ENCODE peak calls at places on chromosomes 2 and 18, in four cellular contexts. One of them, this sample, is unnamed.

GRCh38 chr2:11499081-11499743 is 33.3 kb upstream of the E2F6 start:
- DNase-seq in NCI-H524: no peak
- DNase-seq in amygdala: peak
- DNase-seq in cardiac fibroblast: no peak
- DNase-seq in this sample: no peak

GRCh38 chr18:55421612-55422381 is 166.2 kb downstream of the TCF4 start:
- DNase-seq in NCI-H524: peak
- DNase-seq in cardiac fibroblast: peak
- DNase-seq in amygdala: no peak
- DNase-seq in this sample: no peak

GRCh38 chr2:65991864-65992554 is 442.9 kb upstream of the MEIS1 start:
- DNase-seq in cardiac fibroblast: no peak
- DNase-seq in amygdala: no peak
- DNase-seq in NCI-H524: peak
- DNase-seq in this sample: no peak

GRCh38 chr2:216142540-216142939 is 33.4 kb downstream of the XRCC5 start:
- DNase-seq in amygdala: no peak
- DNase-seq in NCI-H524: no peak
- DNase-seq in cardiac fibroblast: peak
- DNase-seq in this sample: peak

GRCh38 chr2:157840568-157841156 is 35.5 kb downstream of the ACVR1 start:
- DNase-seq in NCI-H524: no peak
- DNase-seq in amygdala: peak
- DNase-seq in cardiac fibroblast: peak
- DNase-seq in this sample: no peak

GRCh38 chr2:169693344-169693743 is 861 bp downstream of the CFAP210 start:
- DNase-seq in NCI-H524: peak
- DNase-seq in cardiac fibroblast: no peak
- DNase-seq in amygdala: no peak
- DNase-seq in this sample: no peak

GRCh38 chr2:3578987-3579386 is 3.9 kb downstream of the RPS7 start:
- DNase-seq in cardiac fibroblast: no peak
- DNase-seq in amygdala: no peak
- DNase-seq in NCI-H524: no peak
- DNase-seq in this sample: no peak

GRCh38 chr2:160207271-160207670 is 7.2 kb upstream of the ITGB6 start:
- DNase-seq in amygdala: no peak
- DNase-seq in NCI-H524: no peak
- DNase-seq in cardiac fibroblast: no peak
- DNase-seq in this sample: no peak

GRCh38 chr2:15170068-15170775 is 390.9 kb downstream of the NBAS start:
- DNase-seq in amygdala: no peak
- DNase-seq in cardiac fibroblast: no peak
- DNase-seq in NCI-H524: no peak
- DNase-seq in this sample: no peak

GRCh38 chr18:69957071-69957620 is 9.5 kb upstream of the CD226 start:
- DNase-seq in NCI-H524: no peak
- DNase-seq in amygdala: no peak
- DNase-seq in cardiac fibroblast: no peak
- DNase-seq in this sample: no peak

GRCh38 chr2:223644116-223644515 is 42.0 kb upstream of the SCG2 start:
- DNase-seq in cardiac fibroblast: no peak
- DNase-seq in amygdala: no peak
- DNase-seq in NCI-H524: peak
- DNase-seq in this sample: no peak

GRCh38 chr2:196431957-196432356 is 207.6 kb upstream of the CCDC150 start:
- DNase-seq in cardiac fibroblast: peak
- DNase-seq in amygdala: no peak
- DNase-seq in NCI-H524: peak
- DNase-seq in this sample: no peak

GRCh38 chr2:15809504-15809903 is 130.8 kb upstream of the MYCN start:
- DNase-seq in amygdala: no peak
- DNase-seq in cardiac fibroblast: no peak
- DNase-seq in NCI-H524: no peak
- DNase-seq in this sample: no peak

GRCh38 chr2:23385351-23385747 is 370 bp downstream of the KLHL29 start:
- DNase-seq in amygdala: no peak
- DNase-seq in cardiac fibroblast: peak
- DNase-seq in NCI-H524: peak
- DNase-seq in this sample: no peak

GRCh38 chr2:30303094-30303493 is 71.8 kb downstream of the LBH start:
- DNase-seq in amygdala: no peak
- DNase-seq in cardiac fibroblast: no peak
- DNase-seq in NCI-H524: no peak
- DNase-seq in this sample: no peak

GRCh38 chr2:238864207-238865014 is 16.5 kb downstream of the TWIST2 start:
- DNase-seq in amygdala: no peak
- DNase-seq in NCI-H524: no peak
- DNase-seq in cardiac fibroblast: peak
- DNase-seq in this sample: peak

GRCh38 chr2:169015943-169016342 is 15.2 kb downstream of the ABCB11 start:
- DNase-seq in NCI-H524: no peak
- DNase-seq in amygdala: no peak
- DNase-seq in cardiac fibroblast: no peak
- DNase-seq in this sample: no peak

GRCh38 chr2:237555560-237555959 is 10.8 kb upstream of the PRLH start:
- DNase-seq in NCI-H524: no peak
- DNase-seq in amygdala: no peak
- DNase-seq in cardiac fibroblast: no peak
- DNase-seq in this sample: no peak

GRCh38 chr2:36357506-36358316 is 2.1 kb downstream of the CRIM1 start:
- DNase-seq in NCI-H524: peak
- DNase-seq in amygdala: peak
- DNase-seq in cardiac fibroblast: peak
- DNase-seq in this sample: peak

GRCh38 chr18:48222118-48222517 is 187.1 kb downstream of the ZBTB7C start:
- DNase-seq in cardiac fibroblast: peak
- DNase-seq in amygdala: no peak
- DNase-seq in NCI-H524: peak
- DNase-seq in this sample: no peak

GRCh38 chr2:98298685-98299180 is 47.5 kb upstream of the CNGA3 start:
- DNase-seq in cardiac fibroblast: no peak
- DNase-seq in amygdala: no peak
- DNase-seq in NCI-H524: no peak
- DNase-seq in this sample: no peak

GRCh38 chr2:237440819-237441281 is 26.9 kb upstream of the COL6A3 start:
- DNase-seq in cardiac fibroblast: peak
- DNase-seq in NCI-H524: no peak
- DNase-seq in amygdala: no peak
- DNase-seq in this sample: no peak

GRCh38 chr2:108858894-108859293 is 72.3 kb downstream of the CCDC138 start:
- DNase-seq in cardiac fibroblast: peak
- DNase-seq in amygdala: no peak
- DNase-seq in NCI-H524: no peak
- DNase-seq in this sample: no peak

GRCh38 chr2:1653137-1653789 is 91.1 kb downstream of the PXDN start:
- DNase-seq in cardiac fibroblast: peak
- DNase-seq in NCI-H524: no peak
- DNase-seq in amygdala: no peak
- DNase-seq in this sample: peak

GRCh38 chr2:207122914-207123744 is 42.6 kb downstream of the KLF7 start:
- DNase-seq in NCI-H524: no peak
- DNase-seq in cardiac fibroblast: no peak
- DNase-seq in amygdala: no peak
- DNase-seq in this sample: no peak

GRCh38 chr2:229800997-229801754 is 86.8 kb upstream of the DNER start:
- DNase-seq in NCI-H524: peak
- DNase-seq in amygdala: no peak
- DNase-seq in cardiac fibroblast: peak
- DNase-seq in this sample: peak

GRCh38 chr2:181104512-181105121 is 124.2 kb downstream of the UBE2E3 start:
- DNase-seq in amygdala: no peak
- DNase-seq in cardiac fibroblast: peak
- DNase-seq in NCI-H524: peak
- DNase-seq in this sample: peak

GRCh38 chr18:24600076-24600654 is 139.7 kb downstream of the HRH4 start:
- DNase-seq in cardiac fibroblast: peak
- DNase-seq in amygdala: no peak
- DNase-seq in NCI-H524: peak
- DNase-seq in this sample: peak

GRCh38 chr2:95361216-95361980 is 41.1 kb upstream of the FAHD2A start:
- DNase-seq in amygdala: no peak
- DNase-seq in cardiac fibroblast: no peak
- DNase-seq in NCI-H524: no peak
- DNase-seq in this sample: no peak

GRCh38 chr18:32289480-32290075 is 99.7 kb downstream of the MEP1B start:
- DNase-seq in NCI-H524: peak
- DNase-seq in cardiac fibroblast: peak
- DNase-seq in amygdala: peak
- DNase-seq in this sample: peak